ENCODE peak calls at places on chromosomes 3 and 15, in four cellular contexts. One of them, this sample, is unnamed.

GRCh38 chr15:40510201-40510600 is 39.4 kb downstream of the CHST14 start:
- DNase-seq in iPS DF 6.9: no peak
- DNase-seq in ovary: no peak
- DNase-seq in OCI-LY7: no peak
- DNase-seq in this sample: no peak

GRCh38 chr3:186693843-186694242 is 23.3 kb upstream of the KNG1 start:
- DNase-seq in iPS DF 6.9: no peak
- DNase-seq in ovary: no peak
- DNase-seq in OCI-LY7: no peak
- DNase-seq in this sample: no peak

GRCh38 chr15:57516327-57517026 is 75.2 kb upstream of the MYZAP start:
- DNase-seq in iPS DF 6.9: no peak
- DNase-seq in ovary: no peak
- DNase-seq in OCI-LY7: no peak
- DNase-seq in this sample: no peak

GRCh38 chr3:153043729-153044314 is 118.2 kb upstream of the RAP2B start:
- DNase-seq in iPS DF 6.9: no peak
- DNase-seq in ovary: no peak
- DNase-seq in OCI-LY7: no peak
- DNase-seq in this sample: no peak

GRCh38 chr3:114444216-114444615 is 150.4 kb downstream of the TIGIT start:
- DNase-seq in iPS DF 6.9: no peak
- DNase-seq in ovary: no peak
- DNase-seq in OCI-LY7: no peak
- DNase-seq in this sample: no peak

GRCh38 chr3:17505856-17506255 is 236.6 kb downstream of the TBC1D5 start:
- DNase-seq in iPS DF 6.9: no peak
- DNase-seq in ovary: no peak
- DNase-seq in OCI-LY7: no peak
- DNase-seq in this sample: no peak

GRCh38 chr3:127750226-127751031 is 71.9 kb downstream of the MGLL start:
- DNase-seq in iPS DF 6.9: no peak
- DNase-seq in ovary: no peak
- DNase-seq in OCI-LY7: peak
- DNase-seq in this sample: no peak

GRCh38 chr3:119305271-119305670 is 11.1 kb downstream of the ARHGAP31 start:
- DNase-seq in iPS DF 6.9: no peak
- DNase-seq in ovary: no peak
- DNase-seq in OCI-LY7: no peak
- DNase-seq in this sample: no peak

GRCh38 chr15:75639191-75639708 is 774 bp downstream of the IMP3 start:
- DNase-seq in iPS DF 6.9: no peak
- DNase-seq in ovary: no peak
- DNase-seq in OCI-LY7: peak
- DNase-seq in this sample: no peak

GRCh38 chr3:16277471-16277870 is 12.5 kb downstream of the OXNAD1 start:
- DNase-seq in iPS DF 6.9: no peak
- DNase-seq in ovary: no peak
- DNase-seq in OCI-LY7: no peak
- DNase-seq in this sample: no peak

GRCh38 chr15:80689716-80690115 is 5.4 kb upstream of the ABHD17C start:
- DNase-seq in iPS DF 6.9: no peak
- DNase-seq in ovary: no peak
- DNase-seq in OCI-LY7: no peak
- DNase-seq in this sample: no peak

GRCh38 chr3:76500746-76501275 is 539.1 kb upstream of the ROBO2 start:
- DNase-seq in iPS DF 6.9: no peak
- DNase-seq in ovary: no peak
- DNase-seq in OCI-LY7: no peak
- DNase-seq in this sample: no peak

GRCh38 chr3:171682743-171683142 is 127.5 kb downstream of the PLD1 start:
- DNase-seq in iPS DF 6.9: no peak
- DNase-seq in ovary: no peak
- DNase-seq in OCI-LY7: no peak
- DNase-seq in this sample: no peak

GRCh38 chr3:71285086-71285485 is 298.4 kb downstream of the FOXP1 start:
- DNase-seq in iPS DF 6.9: no peak
- DNase-seq in ovary: no peak
- DNase-seq in OCI-LY7: no peak
- DNase-seq in this sample: no peak

GRCh38 chr3:42843730-42844713 is 31.7 kb downstream of the CYP8B1 start:
- DNase-seq in iPS DF 6.9: no peak
- DNase-seq in ovary: peak
- DNase-seq in OCI-LY7: no peak
- DNase-seq in this sample: no peak

GRCh38 chr3:128054363-128054762 is 2.1 kb downstream of the SEC61A1 start:
- DNase-seq in iPS DF 6.9: no peak
- DNase-seq in ovary: no peak
- DNase-seq in OCI-LY7: no peak
- DNase-seq in this sample: no peak

GRCh38 chr3:184359610-184360009 is 1.8 kb downstream of the CLCN2 start:
- DNase-seq in iPS DF 6.9: no peak
- DNase-seq in ovary: no peak
- DNase-seq in OCI-LY7: no peak
- DNase-seq in this sample: no peak

GRCh38 chr3:126693921-126694320 is 10.1 kb upstream of the CHCHD6 start:
- DNase-seq in iPS DF 6.9: no peak
- DNase-seq in ovary: no peak
- DNase-seq in OCI-LY7: no peak
- DNase-seq in this sample: no peak

GRCh38 chr3:147392083-147392916 is 14.0 kb downstream of the ZIC4 start:
- DNase-seq in iPS DF 6.9: no peak
- DNase-seq in ovary: no peak
- DNase-seq in OCI-LY7: no peak
- DNase-seq in this sample: no peak

GRCh38 chr3:138137901-138138300 is 5.7 kb upstream of the A4GNT start:
- DNase-seq in iPS DF 6.9: no peak
- DNase-seq in ovary: no peak
- DNase-seq in OCI-LY7: no peak
- DNase-seq in this sample: no peak

GRCh38 chr15:71758716-71759115 is 51.6 kb upstream of the NR2E3 start:
- DNase-seq in iPS DF 6.9: no peak
- DNase-seq in ovary: no peak
- DNase-seq in OCI-LY7: no peak
- DNase-seq in this sample: no peak

GRCh38 chr3:44136421-44136820 is 105.3 kb upstream of the TOPAZ1 start:
- DNase-seq in iPS DF 6.9: no peak
- DNase-seq in ovary: no peak
- DNase-seq in OCI-LY7: no peak
- DNase-seq in this sample: no peak

DNA sequence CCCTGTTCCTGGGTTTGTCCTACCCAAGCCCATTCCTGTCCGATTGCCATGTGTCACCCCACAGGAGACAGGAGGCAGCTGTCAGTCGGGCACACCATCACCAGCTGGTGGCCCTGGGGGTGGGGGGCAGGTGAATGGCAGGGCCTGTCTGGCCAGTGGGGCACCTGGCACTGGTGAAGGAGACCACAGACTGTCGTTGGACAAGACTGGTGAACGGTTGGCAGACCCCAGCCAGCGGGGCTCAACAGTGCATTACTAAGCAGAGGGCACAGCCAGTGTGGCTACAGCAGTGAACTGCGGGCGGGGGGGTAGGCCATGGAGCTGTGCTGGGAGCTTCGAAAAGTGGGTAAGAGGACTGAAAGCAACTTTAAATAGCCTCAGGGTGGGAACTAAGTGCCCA is 2.1 kb downstream of the SEMA7A start:
- DNase-seq in iPS DF 6.9: no peak
- DNase-seq in ovary: no peak
- DNase-seq in OCI-LY7: no peak
- DNase-seq in this sample: no peak
- H3K4me3 ChIP-seq in iPS DF 6.9: no peak
- H3K4me3 ChIP-seq in ovary: no peak
- H3K4me3 ChIP-seq in OCI-LY7: no peak
- H3K4me3 ChIP-seq in this sample: no peak

GRCh38 chr3:157163554-157163953 is 3.6 kb upstream of the CCNL1 start:
- DNase-seq in iPS DF 6.9: no peak
- DNase-seq in ovary: no peak
- DNase-seq in OCI-LY7: no peak
- DNase-seq in this sample: no peak
- H3K27ac ChIP-seq in iPS DF 6.9: no peak
- H3K27ac ChIP-seq in ovary: no peak
- H3K27ac ChIP-seq in OCI-LY7: no peak
- H3K27ac ChIP-seq in this sample: no peak

GRCh38 chr3:9600597-9600996 is 47.0 kb upstream of the LHFPL4 start:
- DNase-seq in iPS DF 6.9: no peak
- DNase-seq in ovary: no peak
- DNase-seq in OCI-LY7: no peak
- DNase-seq in this sample: peak
- H3K4me3 ChIP-seq in iPS DF 6.9: no peak
- H3K4me3 ChIP-seq in ovary: peak
- H3K4me3 ChIP-seq in OCI-LY7: no peak
- H3K4me3 ChIP-seq in this sample: peak

DNA sequence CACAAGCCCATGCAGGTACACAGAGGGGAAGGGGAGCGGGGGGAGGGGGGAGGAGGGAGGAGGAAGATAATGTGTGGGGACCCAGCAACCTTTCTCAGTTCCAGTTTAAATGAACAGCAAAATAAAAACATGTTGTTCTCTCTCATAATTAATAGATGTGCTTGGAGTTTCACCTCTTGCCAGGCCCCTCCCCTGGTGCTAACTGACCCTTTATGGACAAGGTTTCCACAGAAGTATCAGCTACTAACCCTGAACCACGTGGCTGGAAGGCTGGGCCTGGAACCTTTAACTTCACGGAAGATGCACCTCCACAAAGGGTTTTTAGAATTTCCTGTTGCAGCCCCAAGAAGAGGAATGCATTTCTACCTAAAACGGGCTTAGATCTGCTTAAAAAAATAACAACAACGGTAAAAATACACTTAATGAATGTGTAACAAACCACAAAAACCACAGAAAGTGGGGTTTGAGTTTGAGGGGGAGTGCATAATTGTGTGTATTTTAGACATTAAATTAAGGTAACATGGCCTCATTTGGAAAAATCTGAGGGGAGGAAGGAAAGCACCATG is 14.8 kb upstream of the SMAD3 start:
- DNase-seq in iPS DF 6.9: no peak
- DNase-seq in ovary: no peak
- DNase-seq in OCI-LY7: no peak
- DNase-seq in this sample: no peak
- H3K27ac ChIP-seq in iPS DF 6.9: no peak
- H3K27ac ChIP-seq in ovary: no peak
- H3K27ac ChIP-seq in OCI-LY7: no peak
- H3K27ac ChIP-seq in this sample: no peak

GRCh38 chr3:72474775-72475174 is 373.5 kb downstream of the SHQ1 start:
- DNase-seq in iPS DF 6.9: no peak
- DNase-seq in ovary: no peak
- DNase-seq in OCI-LY7: no peak
- DNase-seq in this sample: no peak
- H3K4me3 ChIP-seq in iPS DF 6.9: no peak
- H3K4me3 ChIP-seq in ovary: no peak
- H3K4me3 ChIP-seq in OCI-LY7: no peak
- H3K4me3 ChIP-seq in this sample: no peak

DNA sequence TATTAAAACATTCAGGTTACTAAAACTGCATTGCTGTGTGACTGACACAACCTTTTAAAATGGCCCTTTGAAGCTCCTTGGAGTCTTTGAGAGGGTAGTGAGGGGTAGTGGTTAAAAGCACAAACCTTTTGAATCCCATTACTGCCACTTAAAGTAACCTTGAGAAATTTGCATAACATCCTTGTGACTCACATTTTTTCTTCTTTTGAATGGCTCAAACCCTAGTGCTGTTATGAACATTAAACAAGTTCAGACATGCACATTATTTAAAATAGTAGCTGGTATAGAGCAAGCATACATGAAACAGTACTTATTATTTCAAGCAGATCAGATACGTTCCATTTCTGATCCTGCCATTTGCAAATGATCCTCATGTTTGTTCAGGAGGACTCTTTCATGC is 3.7 kb upstream of the CLDN1 start:
- DNase-seq in iPS DF 6.9: no peak
- DNase-seq in ovary: no peak
- DNase-seq in OCI-LY7: no peak
- DNase-seq in this sample: no peak
- H3K27ac ChIP-seq in iPS DF 6.9: no peak
- H3K27ac ChIP-seq in ovary: no peak
- H3K27ac ChIP-seq in OCI-LY7: no peak
- H3K27ac ChIP-seq in this sample: no peak

GRCh38 chr3:111735271-111735758 is 123.8 kb upstream of the PHLDB2 start:
- DNase-seq in iPS DF 6.9: no peak
- DNase-seq in ovary: no peak
- DNase-seq in OCI-LY7: no peak
- DNase-seq in this sample: no peak
- H3K4me3 ChIP-seq in iPS DF 6.9: no peak
- H3K4me3 ChIP-seq in ovary: no peak
- H3K4me3 ChIP-seq in OCI-LY7: no peak
- H3K4me3 ChIP-seq in this sample: no peak

DNA sequence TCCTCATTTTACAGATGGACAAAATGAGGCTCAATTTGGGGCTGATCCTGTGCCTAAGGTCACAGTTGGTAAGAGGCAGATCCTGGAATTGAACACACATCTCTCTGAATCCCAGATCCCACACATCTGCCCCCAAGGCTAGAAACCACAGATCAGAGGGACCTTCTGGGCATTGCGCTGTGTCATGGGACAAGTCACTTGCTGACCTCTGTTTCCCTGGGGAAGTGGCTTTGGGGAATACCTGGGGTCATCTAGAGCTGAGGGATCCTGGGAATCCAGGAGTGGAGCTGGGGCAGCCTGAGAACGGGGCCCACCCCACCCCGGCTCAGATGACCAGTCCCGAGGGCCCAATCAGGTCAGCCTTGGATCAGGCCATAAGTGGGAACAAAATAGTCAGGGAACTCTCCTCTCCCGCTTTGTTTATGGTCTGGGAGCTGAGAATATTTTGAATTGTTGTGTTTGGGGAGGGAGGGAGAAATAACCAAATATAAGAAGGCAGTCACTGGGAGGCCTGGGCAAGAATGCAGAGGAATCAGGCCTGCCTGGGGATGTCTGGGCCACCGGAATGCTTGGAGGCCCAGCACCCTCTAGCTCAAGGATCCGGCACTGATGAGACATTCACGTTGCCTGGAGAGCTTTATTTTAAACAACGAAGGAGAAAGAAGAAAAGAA is 8.8 kb upstream of the SLC6A6 start:
- DNase-seq in iPS DF 6.9: no peak
- DNase-seq in ovary: peak
- DNase-seq in OCI-LY7: no peak
- DNase-seq in this sample: no peak
- H3K27ac ChIP-seq in iPS DF 6.9: no peak
- H3K27ac ChIP-seq in ovary: peak
- H3K27ac ChIP-seq in OCI-LY7: no peak
- H3K27ac ChIP-seq in this sample: no peak

GRCh38 chr15:87736921-87737389 is 519.6 kb downstream of the NTRK3 start:
- DNase-seq in iPS DF 6.9: no peak
- DNase-seq in ovary: no peak
- DNase-seq in OCI-LY7: no peak
- DNase-seq in this sample: no peak
- H3K4me3 ChIP-seq in iPS DF 6.9: no peak
- H3K4me3 ChIP-seq in ovary: no peak
- H3K4me3 ChIP-seq in OCI-LY7: no peak
- H3K4me3 ChIP-seq in this sample: no peak